ENCODE peak calls at places on chromosomes 16 and 17, in seven cellular contexts. One of them, this sample, is unnamed.

GRCh38 chr17:71052971-71053370 is 883.6 kb downstream of the KCNJ2 start:
- DNase-seq in mesendoderm: no peak
- DNase-seq in neuronal stem cell: no peak
- DNase-seq in mesenchymal stem cell: no peak
- DNase-seq in IMR-90: no peak
- DNase-seq in H9: no peak
- DNase-seq in H1: no peak
- DNase-seq in this sample: no peak

GRCh38 chr17:73822371-73822770 is 178.1 kb upstream of the SDK2 start:
- DNase-seq in mesendoderm: no peak
- DNase-seq in neuronal stem cell: no peak
- DNase-seq in mesenchymal stem cell: no peak
- DNase-seq in IMR-90: no peak
- DNase-seq in H9: no peak
- DNase-seq in H1: no peak
- DNase-seq in this sample: no peak

GRCh38 chr17:67549787-67550186 is 167.9 kb upstream of the NOL11 start:
- DNase-seq in mesendoderm: no peak
- DNase-seq in neuronal stem cell: no peak
- DNase-seq in mesenchymal stem cell: no peak
- DNase-seq in IMR-90: no peak
- DNase-seq in H9: peak
- DNase-seq in H1: no peak
- DNase-seq in this sample: peak

GRCh38 chr17:41254861-41255260 is 323 bp upstream of the KRTAP9-9 start:
- DNase-seq in mesendoderm: no peak
- DNase-seq in neuronal stem cell: no peak
- DNase-seq in mesenchymal stem cell: no peak
- DNase-seq in IMR-90: peak
- DNase-seq in H9: no peak
- DNase-seq in H1: no peak
- DNase-seq in this sample: no peak

GRCh38 chr16:59459811-59460210 is 725.7 kb upstream of the GOT2 start:
- DNase-seq in mesendoderm: no peak
- DNase-seq in neuronal stem cell: no peak
- DNase-seq in mesenchymal stem cell: peak
- DNase-seq in IMR-90: peak
- DNase-seq in H9: no peak
- DNase-seq in H1: no peak
- DNase-seq in this sample: no peak

GRCh38 chr16:71726491-71727319 is 2.2 kb upstream of the PHLPP2 start:
- DNase-seq in mesendoderm: no peak
- DNase-seq in neuronal stem cell: no peak
- DNase-seq in mesenchymal stem cell: no peak
- DNase-seq in IMR-90: no peak
- DNase-seq in H9: no peak
- DNase-seq in H1: no peak
- DNase-seq in this sample: no peak

GRCh38 chr17:29251969-29252866 is 5.6 kb downstream of the CRYBA1 start:
- DNase-seq in mesendoderm: peak
- DNase-seq in neuronal stem cell: no peak
- DNase-seq in mesenchymal stem cell: peak
- DNase-seq in IMR-90: peak
- DNase-seq in H9: no peak
- DNase-seq in H1: no peak
- DNase-seq in this sample: peak

GRCh38 chr16:3518292-3518982 is 17.6 kb downstream of the CLUAP1 start:
- DNase-seq in mesendoderm: no peak
- DNase-seq in neuronal stem cell: no peak
- DNase-seq in mesenchymal stem cell: no peak
- DNase-seq in IMR-90: no peak
- DNase-seq in H9: no peak
- DNase-seq in H1: no peak
- DNase-seq in this sample: no peak

GRCh38 chr17:62780273-62780672 is 27.8 kb downstream of the MARCHF10 start:
- DNase-seq in mesendoderm: no peak
- DNase-seq in neuronal stem cell: no peak
- DNase-seq in mesenchymal stem cell: no peak
- DNase-seq in IMR-90: no peak
- DNase-seq in H9: peak
- DNase-seq in H1: no peak
- DNase-seq in this sample: no peak

GRCh38 chr17:41802961-41803682 is 8.6 kb downstream of the P3H4 start:
- DNase-seq in mesendoderm: no peak
- DNase-seq in neuronal stem cell: no peak
- DNase-seq in mesenchymal stem cell: no peak
- DNase-seq in IMR-90: no peak
- DNase-seq in H9: no peak
- DNase-seq in H1: no peak
- DNase-seq in this sample: no peak

GRCh38 chr17:44146375-44147346 is 4.9 kb downstream of the HROB start:
- DNase-seq in mesendoderm: peak
- DNase-seq in neuronal stem cell: no peak
- DNase-seq in mesenchymal stem cell: peak
- DNase-seq in IMR-90: no peak
- DNase-seq in H9: no peak
- DNase-seq in H1: no peak
- DNase-seq in this sample: no peak

GRCh38 chr17:44152875-44153274 is 11.1 kb downstream of the HROB start:
- DNase-seq in mesendoderm: no peak
- DNase-seq in neuronal stem cell: no peak
- DNase-seq in mesenchymal stem cell: no peak
- DNase-seq in IMR-90: no peak
- DNase-seq in H9: no peak
- DNase-seq in H1: no peak
- DNase-seq in this sample: no peak

GRCh38 chr17:44144966-44145739 is 3.4 kb downstream of the HROB start:
- DNase-seq in mesendoderm: peak
- DNase-seq in neuronal stem cell: no peak
- DNase-seq in mesenchymal stem cell: peak
- DNase-seq in IMR-90: peak
- DNase-seq in H9: no peak
- DNase-seq in H1: no peak
- DNase-seq in this sample: peak

GRCh38 chr17:44149750-44150329 is 8.1 kb downstream of the HROB start:
- DNase-seq in mesendoderm: no peak
- DNase-seq in neuronal stem cell: no peak
- DNase-seq in mesenchymal stem cell: no peak
- DNase-seq in IMR-90: no peak
- DNase-seq in H9: no peak
- DNase-seq in H1: no peak
- DNase-seq in this sample: no peak

DNA sequence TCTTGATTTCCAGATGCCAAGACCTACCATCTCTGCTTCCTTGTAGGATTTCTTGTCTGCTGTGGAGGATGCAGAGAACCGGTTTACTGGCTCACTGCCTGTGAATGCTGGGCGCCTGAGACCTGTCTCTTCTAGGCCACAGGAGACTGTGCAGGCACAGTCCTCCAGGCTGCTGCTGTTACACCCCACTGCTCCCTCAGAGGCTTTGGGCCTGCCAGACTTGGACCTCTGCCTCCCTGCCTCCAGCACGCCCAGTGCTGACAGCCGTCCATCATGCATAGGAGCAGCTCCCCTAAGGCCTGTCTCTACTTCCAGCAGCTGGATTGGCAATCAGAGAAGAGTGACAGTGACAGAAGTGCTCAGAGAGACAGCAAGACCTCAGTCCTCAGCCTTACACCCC is 6.1 kb downstream of the HROB start:
- DNase-seq in mesendoderm: no peak
- DNase-seq in neuronal stem cell: no peak
- DNase-seq in mesenchymal stem cell: no peak
- DNase-seq in IMR-90: no peak
- DNase-seq in H9: no peak
- DNase-seq in H1: no peak
- DNase-seq in this sample: no peak
- H3K18ac ChIP-seq in mesendoderm: no peak
- H3K18ac ChIP-seq in neuronal stem cell: no peak
- H3K18ac ChIP-seq in mesenchymal stem cell: no peak
- H3K18ac ChIP-seq in IMR-90: no peak
- H3K18ac ChIP-seq in H9: no peak
- H3K18ac ChIP-seq in H1: no peak
- H3K18ac ChIP-seq in this sample: peak

DNA sequence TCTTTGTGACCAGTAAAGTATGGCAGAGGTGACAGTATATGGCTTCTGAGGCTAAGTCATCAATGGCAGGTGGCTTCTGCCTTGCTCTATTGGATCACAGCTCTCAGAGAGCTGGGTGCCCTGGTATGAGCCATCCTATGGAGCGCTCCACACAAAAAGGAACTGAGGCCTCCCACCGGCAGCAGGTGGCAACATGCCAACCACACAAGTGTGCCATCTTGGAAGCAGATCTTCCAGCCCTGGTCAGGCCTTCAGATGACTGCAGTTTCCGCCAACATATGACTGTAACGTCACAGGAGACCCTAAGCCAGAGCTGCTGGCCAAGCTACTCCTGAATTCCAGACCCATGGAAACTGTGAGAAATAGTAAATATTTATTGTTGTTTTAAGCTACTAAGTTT is 69.6 kb upstream of the LHX1 start:
- DNase-seq in mesendoderm: no peak
- DNase-seq in neuronal stem cell: no peak
- DNase-seq in mesenchymal stem cell: no peak
- DNase-seq in IMR-90: no peak
- DNase-seq in H9: no peak
- DNase-seq in H1: no peak
- DNase-seq in this sample: no peak
- H2BK5ac ChIP-seq in mesendoderm: no peak
- H2BK5ac ChIP-seq in neuronal stem cell: no peak
- H2BK5ac ChIP-seq in mesenchymal stem cell: no peak
- H2BK5ac ChIP-seq in IMR-90: no peak
- H2BK5ac ChIP-seq in H9: no peak
- H2BK5ac ChIP-seq in H1: no peak
- H2BK5ac ChIP-seq in this sample: no peak

DNA sequence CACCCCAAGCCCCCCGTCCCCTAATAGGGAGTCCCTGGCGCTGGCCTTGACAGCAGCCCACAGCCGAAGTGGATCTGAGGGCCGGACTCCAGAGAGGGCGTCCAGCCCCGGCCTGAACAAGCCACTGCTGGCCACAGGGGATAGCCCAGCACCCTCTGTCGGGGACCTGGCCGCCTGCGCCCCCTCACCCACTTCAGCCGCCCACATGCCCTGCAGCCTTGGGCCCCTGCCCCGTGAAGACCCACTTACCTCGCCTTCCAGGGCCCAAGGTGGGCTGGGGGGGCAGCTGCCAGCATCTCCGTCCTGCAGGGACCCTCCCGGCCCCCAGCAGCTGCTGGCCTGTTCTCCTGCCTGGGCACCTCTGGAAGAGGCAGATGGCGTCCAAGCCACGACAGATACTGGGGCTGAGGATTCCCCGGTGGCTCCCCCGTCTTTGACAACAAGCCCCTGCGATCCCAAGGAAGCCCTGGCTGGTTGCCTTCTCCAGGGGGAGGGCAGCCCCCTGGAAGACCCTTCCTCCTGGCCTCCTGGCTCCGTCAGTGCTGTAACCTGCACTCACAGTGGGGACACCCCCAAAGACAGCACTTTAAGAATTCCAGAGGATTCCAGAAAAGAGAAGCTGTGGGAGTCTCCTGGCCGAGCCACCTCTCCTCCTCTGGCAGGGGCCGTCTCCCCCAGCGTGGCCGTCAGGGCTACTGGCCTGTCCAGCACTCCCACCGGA is 19.3 kb upstream of the ZFPM1 start:
- DNase-seq in mesendoderm: no peak
- DNase-seq in neuronal stem cell: no peak
- DNase-seq in mesenchymal stem cell: no peak
- DNase-seq in IMR-90: no peak
- DNase-seq in H9: no peak
- DNase-seq in H1: no peak
- DNase-seq in this sample: no peak
- H3K4ac ChIP-seq in mesendoderm: no peak
- H3K4ac ChIP-seq in neuronal stem cell: no peak
- H3K4ac ChIP-seq in mesenchymal stem cell: no peak
- H3K4ac ChIP-seq in IMR-90: no peak
- H3K4ac ChIP-seq in H9: no peak
- H3K4ac ChIP-seq in H1: no peak
- H3K4ac ChIP-seq in this sample: no peak

GRCh38 chr16:67238278-67238575 is 9.1 kb downstream of the FHOD1 start:
- DNase-seq in mesendoderm: no peak
- DNase-seq in neuronal stem cell: no peak
- DNase-seq in mesenchymal stem cell: no peak
- DNase-seq in IMR-90: no peak
- DNase-seq in H9: no peak
- DNase-seq in H1: no peak
- DNase-seq in this sample: no peak

GRCh38 chr16:67234180-67234597 is 7.3 kb downstream of the TMEM208 start:
- DNase-seq in mesendoderm: no peak
- DNase-seq in neuronal stem cell: no peak
- DNase-seq in mesenchymal stem cell: no peak
- DNase-seq in IMR-90: no peak
- DNase-seq in H9: peak
- DNase-seq in H1: no peak
- DNase-seq in this sample: no peak

GRCh38 chr16:67236551-67237395 is 9.8 kb downstream of the TMEM208 start:
- DNase-seq in mesendoderm: peak
- DNase-seq in neuronal stem cell: no peak
- DNase-seq in mesenchymal stem cell: peak
- DNase-seq in IMR-90: peak
- DNase-seq in H9: peak
- DNase-seq in H1: peak
- DNase-seq in this sample: peak

GRCh38 chr16:67237396-67238277 is 9.6 kb downstream of the FHOD1 start:
- DNase-seq in mesendoderm: no peak
- DNase-seq in neuronal stem cell: no peak
- DNase-seq in mesenchymal stem cell: no peak
- DNase-seq in IMR-90: no peak
- DNase-seq in H9: no peak
- DNase-seq in H1: no peak
- DNase-seq in this sample: no peak

GRCh38 chr16:67235816-67236547 is 9.1 kb downstream of the TMEM208 start:
- DNase-seq in mesendoderm: no peak
- DNase-seq in neuronal stem cell: no peak
- DNase-seq in mesenchymal stem cell: no peak
- DNase-seq in IMR-90: no peak
- DNase-seq in H9: peak
- DNase-seq in H1: no peak
- DNase-seq in this sample: no peak
- H3K18ac ChIP-seq in mesendoderm: no peak
- H3K18ac ChIP-seq in neuronal stem cell: no peak
- H3K18ac ChIP-seq in mesenchymal stem cell: no peak
- H3K18ac ChIP-seq in IMR-90: no peak
- H3K18ac ChIP-seq in H9: no peak
- H3K18ac ChIP-seq in H1: no peak
- H3K18ac ChIP-seq in this sample: no peak

DNA sequence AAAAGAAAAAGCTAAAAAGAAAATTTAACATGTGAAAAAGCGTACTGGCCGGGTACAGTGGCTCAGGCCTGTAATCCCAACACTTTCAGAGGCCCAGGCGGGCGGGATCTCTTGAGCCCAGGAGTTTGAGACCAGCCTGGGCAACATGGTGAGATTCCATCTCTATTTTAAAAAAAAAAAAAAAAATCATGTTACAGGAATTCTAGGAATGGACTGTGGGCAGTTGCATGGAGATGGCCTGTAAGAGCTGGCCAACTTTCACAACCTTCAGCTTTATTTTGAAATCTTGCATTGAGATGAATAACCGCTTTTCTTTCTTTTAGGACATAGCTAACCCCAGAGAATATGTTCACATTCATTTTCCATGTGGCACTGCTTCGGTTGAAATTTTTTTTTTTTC is 8.2 kb upstream of the CIAO3 start:
- DNase-seq in mesendoderm: no peak
- DNase-seq in neuronal stem cell: no peak
- DNase-seq in mesenchymal stem cell: peak
- DNase-seq in IMR-90: peak
- DNase-seq in H9: no peak
- DNase-seq in H1: no peak
- DNase-seq in this sample: peak
- H2BK5ac ChIP-seq in mesendoderm: no peak
- H2BK5ac ChIP-seq in neuronal stem cell: no peak
- H2BK5ac ChIP-seq in mesenchymal stem cell: no peak
- H2BK5ac ChIP-seq in IMR-90: no peak
- H2BK5ac ChIP-seq in H9: no peak
- H2BK5ac ChIP-seq in H1: no peak
- H2BK5ac ChIP-seq in this sample: no peak

GRCh38 chr16:30068333-30068732 is 2.8 kb downstream of the ALDOA start:
- DNase-seq in mesendoderm: no peak
- DNase-seq in neuronal stem cell: no peak
- DNase-seq in mesenchymal stem cell: no peak
- DNase-seq in IMR-90: no peak
- DNase-seq in H9: no peak
- DNase-seq in H1: no peak
- DNase-seq in this sample: no peak
- H3K4ac ChIP-seq in mesendoderm: no peak
- H3K4ac ChIP-seq in neuronal stem cell: no peak
- H3K4ac ChIP-seq in mesenchymal stem cell: no peak
- H3K4ac ChIP-seq in IMR-90: no peak
- H3K4ac ChIP-seq in H9: no peak
- H3K4ac ChIP-seq in H1: no peak
- H3K4ac ChIP-seq in this sample: no peak

This sample was measured in trophoblast cell.